ENCODE peak calls at places on chromosomes 12 and 14, in nine cellular contexts. C is stomach, M is right lobe of liver, P is uterus, N is spleen, G is ovary, B is heart left ventricle, J is gastrocnemius medialis, I is Peyer's patch. X is an unnamed sample.

GRCh38 chr12:113069751-113070116 is 13.2 kb downstream of the DTX1 start:
- DNase-seq in C (no peak), B (no peak), J (no peak), M (peak), N (peak), P (no peak), G (no peak), I (no peak), X (no peak)

GRCh38 chr14:49992901-49993335 is 100.0 kb downstream of the ARF6 start:
- DNase-seq in C (no peak), M (peak), B (no peak), N (peak), P (no peak), J (no peak), G (no peak), I (no peak), X (no peak)

GRCh38 chr12:88142610-88142991 is 494 bp downstream of the TMTC3 start:
- DNase-seq in N (peak), G (no peak), P (peak), J (peak), C (peak), M (peak), I (peak), B (peak), X (no peak)

GRCh38 chr14:99760817-99761216 is 32.4 kb upstream of the EML1 start:
- DNase-seq in J (no peak), B (no peak), M (no peak), C (no peak), I (no peak), N (no peak), P (peak), G (no peak), X (no peak)

GRCh38 chr12:105492591-105492990 is 162.1 kb downstream of the C12orf75 start:
- DNase-seq in J (no peak), P (no peak), N (no peak), M (no peak), B (no peak), C (no peak), G (no peak), I (no peak), X (no peak)

GRCh38 chr14:31206536-31207286 is 882 bp downstream of the HECTD1 start:
- DNase-seq in B (peak), G (no peak), J (no peak), P (no peak), N (peak), I (peak), C (peak), M (peak), X (no peak)

GRCh38 chr12:76341436-76342030 is 6.7 kb downstream of the BBS10 start:
- DNase-seq in B (no peak), C (no peak), P (no peak), J (no peak), M (no peak), I (no peak), N (no peak), G (no peak), X (no peak)

GRCh38 chr12:53461059-53461458 is 9.2 kb downstream of the PCBP2 start:
- DNase-seq in P (no peak), J (peak), C (no peak), B (peak), N (no peak), I (no peak), M (no peak), G (no peak), X (no peak)

GRCh38 chr12:71216725-71217579 is 59.2 kb upstream of the TSPAN8 start:
- DNase-seq in M (no peak), B (no peak), I (no peak), G (no peak), J (no peak), C (peak), N (no peak), P (no peak), X (no peak)

DNA sequence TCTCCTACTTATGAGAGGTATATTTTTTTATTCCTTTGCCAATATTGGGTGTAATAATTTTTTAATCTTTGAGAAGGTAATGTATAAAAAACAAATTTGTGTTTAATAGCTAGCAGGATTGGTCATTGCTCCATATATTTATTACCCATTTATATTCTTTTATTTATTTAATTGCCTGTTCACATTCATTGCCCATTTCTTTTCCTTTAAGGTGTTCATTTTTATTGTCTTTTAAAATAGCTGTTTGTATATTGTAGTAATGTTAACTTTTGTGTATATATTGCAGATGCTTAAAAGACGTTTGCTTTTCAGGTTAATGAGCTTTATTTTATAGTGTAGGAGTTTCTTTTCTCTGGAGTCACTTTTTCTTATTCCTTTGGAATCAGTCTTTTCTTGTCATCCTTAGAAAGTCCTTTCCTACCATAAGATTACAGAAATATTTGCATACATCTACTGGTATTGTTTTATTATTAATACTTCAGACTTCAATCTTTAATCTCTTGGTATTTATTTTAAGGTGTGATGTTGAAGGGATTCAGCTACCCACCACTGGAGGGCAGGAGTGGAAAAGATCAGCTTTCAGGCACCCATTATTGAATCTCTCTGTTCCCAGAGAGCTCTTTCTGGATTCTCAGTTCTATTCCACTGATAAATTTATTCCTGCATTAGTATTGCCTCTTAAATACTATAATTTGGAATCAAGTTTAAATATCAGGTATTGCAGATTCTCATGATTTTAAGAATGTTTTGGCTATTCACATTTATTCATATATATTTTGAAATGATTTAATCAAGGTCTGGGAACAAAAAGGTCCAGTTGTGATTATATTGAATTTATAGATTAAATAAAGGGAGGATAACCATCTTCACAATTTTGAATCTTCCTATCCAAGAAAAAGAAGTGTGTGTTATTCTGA is 17.3 kb downstream of the PPM1A start:
- DNase-seq in J (no peak), B (no peak), P (no peak), C (no peak), G (no peak), I (no peak), M (no peak), N (no peak), X (no peak)
- TF ChIP-seq CTCF in J (peak), B (peak), P (no peak), C (no peak), G (no peak), I (peak), M (peak), N (peak), X (no peak)

DNA sequence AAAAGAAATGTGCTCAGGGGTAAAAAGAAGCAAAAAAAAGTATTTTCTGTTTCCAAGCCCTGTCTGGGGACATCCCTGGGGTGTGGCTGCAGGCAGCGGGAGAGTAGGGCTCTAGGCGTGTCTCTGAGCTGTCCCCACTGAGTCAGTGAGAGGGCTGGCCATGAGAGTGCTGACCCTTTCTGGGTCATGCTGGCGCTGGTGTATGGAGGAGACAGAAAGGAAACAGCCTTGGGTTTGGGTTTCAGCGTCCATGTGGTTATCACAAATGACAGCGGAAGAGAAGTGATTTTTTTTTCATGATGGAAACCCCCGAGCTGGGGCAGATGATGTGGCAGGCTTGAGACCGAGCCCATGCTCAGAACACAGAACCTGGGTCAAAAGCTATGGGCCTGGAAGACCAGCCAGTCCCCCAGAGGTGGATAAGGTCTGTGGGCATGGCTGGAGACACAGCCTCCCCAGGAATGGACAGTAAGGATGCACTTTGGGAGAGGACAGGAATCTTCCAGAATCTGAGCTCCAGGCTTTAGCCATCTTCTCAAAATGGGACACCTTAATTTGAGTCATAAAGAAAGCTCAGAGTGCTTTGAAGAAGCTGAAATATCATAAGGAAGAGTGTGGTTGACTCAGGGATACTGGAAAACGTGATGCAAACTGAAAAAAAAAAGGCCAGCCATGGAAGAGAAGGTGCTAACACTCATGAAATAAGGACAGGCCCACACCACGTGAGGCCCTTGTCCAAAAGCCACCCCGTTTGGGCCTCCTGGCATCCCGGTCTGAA is 36.2 kb downstream of the SYNE3 start:
- DNase-seq in B (peak), G (no peak), M (no peak), C (no peak), N (no peak), P (peak), I (peak), J (peak), X (no peak)
- TF ChIP-seq POLR2A in B (no peak), G (no peak), M (no peak), C (no peak), N (no peak), P (no peak), I (no peak), J (no peak), X (no peak)

DNA sequence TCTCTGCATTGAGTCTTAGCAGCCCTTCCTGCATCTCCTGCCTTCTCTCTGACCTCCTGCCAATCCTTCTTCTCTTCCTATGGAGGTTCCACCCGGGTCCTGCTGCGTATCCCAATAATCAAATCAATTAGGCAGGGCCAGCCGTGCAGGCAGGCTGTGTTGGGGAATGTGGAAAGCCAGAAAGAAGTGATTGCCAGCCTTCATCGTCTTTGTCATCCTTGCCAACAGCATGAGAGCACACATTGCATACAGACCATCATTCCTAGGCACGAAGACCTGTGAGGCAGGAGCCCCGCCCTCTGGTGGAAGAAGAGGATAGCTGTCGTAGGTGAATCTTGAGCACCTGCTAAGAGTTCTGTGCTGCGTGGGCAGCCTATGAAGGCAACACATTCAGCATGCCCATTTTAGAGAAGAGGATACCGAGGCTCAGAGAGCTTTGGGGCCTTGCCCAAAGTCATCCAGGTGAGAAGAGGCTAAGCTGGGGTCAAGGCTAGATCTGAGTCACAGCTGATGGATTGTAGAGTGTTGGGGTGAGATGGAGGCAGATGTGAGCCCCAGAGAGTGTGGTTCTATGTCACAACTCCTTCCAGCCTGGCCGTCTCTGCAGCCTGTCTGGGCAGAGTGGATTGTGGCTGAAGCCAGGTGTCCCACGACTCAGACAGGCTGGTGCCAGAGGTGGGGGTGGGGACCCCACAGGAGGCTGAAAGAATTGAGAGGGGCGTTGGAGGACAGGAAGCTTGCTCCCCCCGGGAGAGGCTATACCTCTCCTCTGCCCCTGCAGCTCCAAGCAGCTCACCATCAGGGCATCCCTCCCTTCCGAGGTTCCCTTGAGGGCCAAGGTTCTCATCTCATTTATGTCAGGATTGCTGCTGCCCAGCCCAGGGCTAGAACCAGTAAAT is 12.7 kb downstream of the C14orf132 start:
- DNase-seq in B (peak), J (no peak), P (no peak), N (peak), C (peak), G (no peak), M (no peak), I (no peak), X (no peak)
- TF ChIP-seq CTCF in B (no peak), J (no peak), P (no peak), N (no peak), C (no peak), G (no peak), M (no peak), I (no peak), X (no peak)

GRCh38 chr12:121579190-121579791 is 1.5 kb downstream of the KDM2B start:
- DNase-seq in C (peak), G (peak), M (peak), J (no peak), I (peak), N (peak), B (peak), P (peak), X (no peak)
- TF ChIP-seq POLR2A in C (no peak), G (no peak), M (no peak), J (no peak), I (no peak), N (no peak), B (no peak), P (no peak), X (no peak)

X was measured in breast epithelium.